ENCODE peak calls at places on chromosome 7, in ten cellular contexts. One of them, this sample, is unnamed.

GRCh38 chr7:136501151-136501550 is 367.3 kb upstream of the CHRM2 start:
- DNase-seq in NCI-H2081: no peak
- DNase-seq in fibroblast of mammary gland: no peak
- DNase-seq in SJSA1: no peak
- DNase-seq in A549: no peak
- DNase-seq in effector memory CD4-positive, alpha-beta T cell: no peak
- DNase-seq in body of pancreas: no peak
- DNase-seq in MCF 10A: no peak
- DNase-seq in hepatocyte: no peak
- DNase-seq in stimulated activated CD4-positive, alpha-beta T cell treated with anti-CD3 and anti-CD28 coated beads, Interleukin-12 subunit alpha, Interleukin-12 subunit beta, amount 100 ng/mL, for 4 hours: no peak
- DNase-seq in this sample: no peak

GRCh38 chr7:158548726-158549125 is 38.9 kb downstream of the PTPRN2 start:
- DNase-seq in SJSA1: no peak
- DNase-seq in hepatocyte: no peak
- DNase-seq in effector memory CD4-positive, alpha-beta T cell: no peak
- DNase-seq in MCF 10A: no peak
- DNase-seq in fibroblast of mammary gland: no peak
- DNase-seq in stimulated activated CD4-positive, alpha-beta T cell treated with anti-CD3 and anti-CD28 coated beads, Interleukin-12 subunit alpha, Interleukin-12 subunit beta, amount 100 ng/mL, for 4 hours: no peak
- DNase-seq in body of pancreas: no peak
- DNase-seq in A549: no peak
- DNase-seq in NCI-H2081: no peak
- DNase-seq in this sample: no peak

GRCh38 chr7:92714280-92714679 is 122.1 kb downstream of the CDK6 start:
- DNase-seq in effector memory CD4-positive, alpha-beta T cell: no peak
- DNase-seq in A549: no peak
- DNase-seq in stimulated activated CD4-positive, alpha-beta T cell treated with anti-CD3 and anti-CD28 coated beads, Interleukin-12 subunit alpha, Interleukin-12 subunit beta, amount 100 ng/mL, for 4 hours: no peak
- DNase-seq in SJSA1: no peak
- DNase-seq in body of pancreas: no peak
- DNase-seq in hepatocyte: no peak
- DNase-seq in MCF 10A: no peak
- DNase-seq in fibroblast of mammary gland: no peak
- DNase-seq in NCI-H2081: no peak
- DNase-seq in this sample: no peak

GRCh38 chr7:149240637-149241036 is 1.2 kb downstream of the ZNF212 start:
- DNase-seq in effector memory CD4-positive, alpha-beta T cell: no peak
- DNase-seq in A549: no peak
- DNase-seq in MCF 10A: no peak
- DNase-seq in NCI-H2081: no peak
- DNase-seq in fibroblast of mammary gland: no peak
- DNase-seq in SJSA1: no peak
- DNase-seq in stimulated activated CD4-positive, alpha-beta T cell treated with anti-CD3 and anti-CD28 coated beads, Interleukin-12 subunit alpha, Interleukin-12 subunit beta, amount 100 ng/mL, for 4 hours: no peak
- DNase-seq in body of pancreas: no peak
- DNase-seq in hepatocyte: no peak
- DNase-seq in this sample: no peak

GRCh38 chr7:50467817-50468610 is 17.9 kb upstream of the FIGNL1 start:
- DNase-seq in fibroblast of mammary gland: peak
- DNase-seq in body of pancreas: peak
- DNase-seq in A549: peak
- DNase-seq in MCF 10A: peak
- DNase-seq in NCI-H2081: peak
- DNase-seq in stimulated activated CD4-positive, alpha-beta T cell treated with anti-CD3 and anti-CD28 coated beads, Interleukin-12 subunit alpha, Interleukin-12 subunit beta, amount 100 ng/mL, for 4 hours: peak
- DNase-seq in SJSA1: peak
- DNase-seq in effector memory CD4-positive, alpha-beta T cell: peak
- DNase-seq in hepatocyte: peak
- DNase-seq in this sample: peak

GRCh38 chr7:140621326-140622035 is 19.1 kb downstream of the DENND2A start:
- DNase-seq in body of pancreas: no peak
- DNase-seq in stimulated activated CD4-positive, alpha-beta T cell treated with anti-CD3 and anti-CD28 coated beads, Interleukin-12 subunit alpha, Interleukin-12 subunit beta, amount 100 ng/mL, for 4 hours: no peak
- DNase-seq in SJSA1: no peak
- DNase-seq in NCI-H2081: no peak
- DNase-seq in fibroblast of mammary gland: peak
- DNase-seq in A549: no peak
- DNase-seq in effector memory CD4-positive, alpha-beta T cell: no peak
- DNase-seq in hepatocyte: no peak
- DNase-seq in MCF 10A: peak
- DNase-seq in this sample: no peak

GRCh38 chr7:133290676-133291332 is 37.9 kb downstream of the EXOC4 start:
- DNase-seq in stimulated activated CD4-positive, alpha-beta T cell treated with anti-CD3 and anti-CD28 coated beads, Interleukin-12 subunit alpha, Interleukin-12 subunit beta, amount 100 ng/mL, for 4 hours: no peak
- DNase-seq in fibroblast of mammary gland: no peak
- DNase-seq in hepatocyte: no peak
- DNase-seq in A549: no peak
- DNase-seq in NCI-H2081: no peak
- DNase-seq in SJSA1: no peak
- DNase-seq in MCF 10A: no peak
- DNase-seq in effector memory CD4-positive, alpha-beta T cell: no peak
- DNase-seq in body of pancreas: no peak
- DNase-seq in this sample: no peak

GRCh38 chr7:158596745-158597144 is 9.1 kb upstream of the PTPRN2 start:
- DNase-seq in fibroblast of mammary gland: no peak
- DNase-seq in hepatocyte: no peak
- DNase-seq in MCF 10A: no peak
- DNase-seq in SJSA1: no peak
- DNase-seq in body of pancreas: no peak
- DNase-seq in effector memory CD4-positive, alpha-beta T cell: no peak
- DNase-seq in A549: no peak
- DNase-seq in NCI-H2081: no peak
- DNase-seq in stimulated activated CD4-positive, alpha-beta T cell treated with anti-CD3 and anti-CD28 coated beads, Interleukin-12 subunit alpha, Interleukin-12 subunit beta, amount 100 ng/mL, for 4 hours: no peak
- DNase-seq in this sample: no peak

GRCh38 chr7:151705744-151706567 is 171.0 kb downstream of the PRKAG2 start:
- DNase-seq in fibroblast of mammary gland: peak
- DNase-seq in MCF 10A: peak
- DNase-seq in effector memory CD4-positive, alpha-beta T cell: no peak
- DNase-seq in NCI-H2081: peak
- DNase-seq in SJSA1: peak
- DNase-seq in stimulated activated CD4-positive, alpha-beta T cell treated with anti-CD3 and anti-CD28 coated beads, Interleukin-12 subunit alpha, Interleukin-12 subunit beta, amount 100 ng/mL, for 4 hours: no peak
- DNase-seq in body of pancreas: no peak
- DNase-seq in hepatocyte: peak
- DNase-seq in A549: peak
- DNase-seq in this sample: peak

GRCh38 chr7:69843653-69844052 is 245.4 kb downstream of the AUTS2 start:
- DNase-seq in NCI-H2081: no peak
- DNase-seq in hepatocyte: no peak
- DNase-seq in MCF 10A: no peak
- DNase-seq in A549: no peak
- DNase-seq in stimulated activated CD4-positive, alpha-beta T cell treated with anti-CD3 and anti-CD28 coated beads, Interleukin-12 subunit alpha, Interleukin-12 subunit beta, amount 100 ng/mL, for 4 hours: no peak
- DNase-seq in body of pancreas: no peak
- DNase-seq in fibroblast of mammary gland: no peak
- DNase-seq in effector memory CD4-positive, alpha-beta T cell: no peak
- DNase-seq in SJSA1: no peak
- DNase-seq in this sample: no peak

GRCh38 chr7:19113855-19114590 is 3.4 kb downstream of the TWIST1 start:
- DNase-seq in stimulated activated CD4-positive, alpha-beta T cell treated with anti-CD3 and anti-CD28 coated beads, Interleukin-12 subunit alpha, Interleukin-12 subunit beta, amount 100 ng/mL, for 4 hours: no peak
- DNase-seq in fibroblast of mammary gland: peak
- DNase-seq in hepatocyte: no peak
- DNase-seq in MCF 10A: peak
- DNase-seq in effector memory CD4-positive, alpha-beta T cell: no peak
- DNase-seq in body of pancreas: no peak
- DNase-seq in SJSA1: no peak
- DNase-seq in NCI-H2081: no peak
- DNase-seq in A549: no peak
- DNase-seq in this sample: no peak

GRCh38 chr7:104931181-104931781 is 82.7 kb upstream of the KMT2E start:
- DNase-seq in SJSA1: no peak
- DNase-seq in stimulated activated CD4-positive, alpha-beta T cell treated with anti-CD3 and anti-CD28 coated beads, Interleukin-12 subunit alpha, Interleukin-12 subunit beta, amount 100 ng/mL, for 4 hours: no peak
- DNase-seq in A549: no peak
- DNase-seq in body of pancreas: peak
- DNase-seq in fibroblast of mammary gland: no peak
- DNase-seq in effector memory CD4-positive, alpha-beta T cell: no peak
- DNase-seq in hepatocyte: no peak
- DNase-seq in NCI-H2081: peak
- DNase-seq in MCF 10A: no peak
- DNase-seq in this sample: no peak

GRCh38 chr7:16428672-16429071 is 7.3 kb upstream of the CRPPA start:
- DNase-seq in MCF 10A: no peak
- DNase-seq in effector memory CD4-positive, alpha-beta T cell: no peak
- DNase-seq in body of pancreas: no peak
- DNase-seq in A549: no peak
- DNase-seq in SJSA1: peak
- DNase-seq in NCI-H2081: no peak
- DNase-seq in stimulated activated CD4-positive, alpha-beta T cell treated with anti-CD3 and anti-CD28 coated beads, Interleukin-12 subunit alpha, Interleukin-12 subunit beta, amount 100 ng/mL, for 4 hours: no peak
- DNase-seq in hepatocyte: no peak
- DNase-seq in fibroblast of mammary gland: peak
- DNase-seq in this sample: no peak

GRCh38 chr7:19106308-19107141 is 10.9 kb downstream of the TWIST1 start:
- DNase-seq in A549: no peak
- DNase-seq in stimulated activated CD4-positive, alpha-beta T cell treated with anti-CD3 and anti-CD28 coated beads, Interleukin-12 subunit alpha, Interleukin-12 subunit beta, amount 100 ng/mL, for 4 hours: no peak
- DNase-seq in body of pancreas: no peak
- DNase-seq in effector memory CD4-positive, alpha-beta T cell: no peak
- DNase-seq in NCI-H2081: no peak
- DNase-seq in fibroblast of mammary gland: peak
- DNase-seq in hepatocyte: no peak
- DNase-seq in SJSA1: peak
- DNase-seq in MCF 10A: no peak
- DNase-seq in this sample: no peak

GRCh38 chr7:25931156-25931555 is 220.8 kb upstream of the NFE2L3 start:
- DNase-seq in MCF 10A: no peak
- DNase-seq in stimulated activated CD4-positive, alpha-beta T cell treated with anti-CD3 and anti-CD28 coated beads, Interleukin-12 subunit alpha, Interleukin-12 subunit beta, amount 100 ng/mL, for 4 hours: no peak
- DNase-seq in NCI-H2081: no peak
- DNase-seq in hepatocyte: no peak
- DNase-seq in A549: no peak
- DNase-seq in SJSA1: no peak
- DNase-seq in fibroblast of mammary gland: no peak
- DNase-seq in body of pancreas: no peak
- DNase-seq in effector memory CD4-positive, alpha-beta T cell: no peak
- DNase-seq in this sample: no peak

GRCh38 chr7:44802418-44803025 is 6.0 kb downstream of the PPIA start:
- DNase-seq in effector memory CD4-positive, alpha-beta T cell: no peak
- DNase-seq in SJSA1: no peak
- DNase-seq in body of pancreas: no peak
- DNase-seq in hepatocyte: no peak
- DNase-seq in fibroblast of mammary gland: no peak
- DNase-seq in stimulated activated CD4-positive, alpha-beta T cell treated with anti-CD3 and anti-CD28 coated beads, Interleukin-12 subunit alpha, Interleukin-12 subunit beta, amount 100 ng/mL, for 4 hours: no peak
- DNase-seq in NCI-H2081: peak
- DNase-seq in MCF 10A: no peak
- DNase-seq in A549: no peak
- DNase-seq in this sample: no peak

GRCh38 chr7:51592822-51593221 is 276.2 kb upstream of the COBL start:
- DNase-seq in SJSA1: no peak
- DNase-seq in MCF 10A: no peak
- DNase-seq in hepatocyte: no peak
- DNase-seq in NCI-H2081: no peak
- DNase-seq in stimulated activated CD4-positive, alpha-beta T cell treated with anti-CD3 and anti-CD28 coated beads, Interleukin-12 subunit alpha, Interleukin-12 subunit beta, amount 100 ng/mL, for 4 hours: no peak
- DNase-seq in effector memory CD4-positive, alpha-beta T cell: no peak
- DNase-seq in fibroblast of mammary gland: no peak
- DNase-seq in A549: no peak
- DNase-seq in body of pancreas: no peak
- DNase-seq in this sample: no peak

GRCh38 chr7:105009667-105010537 is 4.1 kb upstream of the KMT2E start:
- DNase-seq in A549: no peak
- DNase-seq in effector memory CD4-positive, alpha-beta T cell: no peak
- DNase-seq in MCF 10A: no peak
- DNase-seq in hepatocyte: no peak
- DNase-seq in NCI-H2081: no peak
- DNase-seq in SJSA1: no peak
- DNase-seq in body of pancreas: no peak
- DNase-seq in fibroblast of mammary gland: no peak
- DNase-seq in stimulated activated CD4-positive, alpha-beta T cell treated with anti-CD3 and anti-CD28 coated beads, Interleukin-12 subunit alpha, Interleukin-12 subunit beta, amount 100 ng/mL, for 4 hours: no peak
- DNase-seq in this sample: no peak

GRCh38 chr7:4747746-4748145 is 27.7 kb upstream of the AP5Z1 start:
- DNase-seq in A549: no peak
- DNase-seq in hepatocyte: no peak
- DNase-seq in MCF 10A: no peak
- DNase-seq in body of pancreas: no peak
- DNase-seq in stimulated activated CD4-positive, alpha-beta T cell treated with anti-CD3 and anti-CD28 coated beads, Interleukin-12 subunit alpha, Interleukin-12 subunit beta, amount 100 ng/mL, for 4 hours: no peak
- DNase-seq in NCI-H2081: no peak
- DNase-seq in effector memory CD4-positive, alpha-beta T cell: no peak
- DNase-seq in fibroblast of mammary gland: no peak
- DNase-seq in SJSA1: no peak
- DNase-seq in this sample: no peak

GRCh38 chr7:18655969-18656761 is 160.6 kb downstream of the HDAC9 start:
- DNase-seq in SJSA1: no peak
- DNase-seq in effector memory CD4-positive, alpha-beta T cell: no peak
- DNase-seq in NCI-H2081: no peak
- DNase-seq in body of pancreas: no peak
- DNase-seq in stimulated activated CD4-positive, alpha-beta T cell treated with anti-CD3 and anti-CD28 coated beads, Interleukin-12 subunit alpha, Interleukin-12 subunit beta, amount 100 ng/mL, for 4 hours: no peak
- DNase-seq in hepatocyte: no peak
- DNase-seq in MCF 10A: no peak
- DNase-seq in fibroblast of mammary gland: no peak
- DNase-seq in A549: no peak
- DNase-seq in this sample: no peak

GRCh38 chr7:143247372-143247771 is 15.9 kb upstream of the GSTK1 start:
- DNase-seq in hepatocyte: no peak
- DNase-seq in NCI-H2081: no peak
- DNase-seq in SJSA1: no peak
- DNase-seq in body of pancreas: no peak
- DNase-seq in A549: no peak
- DNase-seq in effector memory CD4-positive, alpha-beta T cell: no peak
- DNase-seq in MCF 10A: no peak
- DNase-seq in stimulated activated CD4-positive, alpha-beta T cell treated with anti-CD3 and anti-CD28 coated beads, Interleukin-12 subunit alpha, Interleukin-12 subunit beta, amount 100 ng/mL, for 4 hours: no peak
- DNase-seq in fibroblast of mammary gland: no peak
- DNase-seq in this sample: no peak

GRCh38 chr7:55641273-55641691 is 69.0 kb upstream of the VOPP1 start:
- DNase-seq in NCI-H2081: peak
- DNase-seq in SJSA1: no peak
- DNase-seq in MCF 10A: peak
- DNase-seq in hepatocyte: peak
- DNase-seq in effector memory CD4-positive, alpha-beta T cell: peak
- DNase-seq in A549: peak
- DNase-seq in body of pancreas: peak
- DNase-seq in stimulated activated CD4-positive, alpha-beta T cell treated with anti-CD3 and anti-CD28 coated beads, Interleukin-12 subunit alpha, Interleukin-12 subunit beta, amount 100 ng/mL, for 4 hours: peak
- DNase-seq in fibroblast of mammary gland: peak
- DNase-seq in this sample: peak

GRCh38 chr7:102860351-102860811 is 52.4 kb upstream of the LRRC17 start:
- DNase-seq in NCI-H2081: no peak
- DNase-seq in hepatocyte: peak
- DNase-seq in MCF 10A: no peak
- DNase-seq in A549: no peak
- DNase-seq in effector memory CD4-positive, alpha-beta T cell: no peak
- DNase-seq in body of pancreas: no peak
- DNase-seq in SJSA1: peak
- DNase-seq in stimulated activated CD4-positive, alpha-beta T cell treated with anti-CD3 and anti-CD28 coated beads, Interleukin-12 subunit alpha, Interleukin-12 subunit beta, amount 100 ng/mL, for 4 hours: no peak
- DNase-seq in fibroblast of mammary gland: peak
- DNase-seq in this sample: no peak

GRCh38 chr7:95989301-95989700 is 216.9 kb downstream of the DYNC1I1 start:
- DNase-seq in effector memory CD4-positive, alpha-beta T cell: no peak
- DNase-seq in body of pancreas: no peak
- DNase-seq in MCF 10A: no peak
- DNase-seq in A549: no peak
- DNase-seq in fibroblast of mammary gland: no peak
- DNase-seq in stimulated activated CD4-positive, alpha-beta T cell treated with anti-CD3 and anti-CD28 coated beads, Interleukin-12 subunit alpha, Interleukin-12 subunit beta, amount 100 ng/mL, for 4 hours: no peak
- DNase-seq in SJSA1: peak
- DNase-seq in NCI-H2081: no peak
- DNase-seq in hepatocyte: peak
- DNase-seq in this sample: no peak

This sample was measured in GM12891.